ENCODE peak calls at places on chromosomes 16 and 17, in five cellular contexts. B is upper lobe of left lung, E is HepG2, I is GM12878, N is K562. O is an unnamed sample.

GRCh38 chr17:68108313-68109000 is 72.9 kb downstream of the KPNA2 start:
- ATAC-seq in E (no peak), I (no peak), B (no peak), N (no peak), O (no peak)

GRCh38 chr17:78142113-78142861 is 3.9 kb upstream of the C17orf99 start:
- ATAC-seq in N (no peak), E (no peak), I (no peak), B (no peak), O (no peak)

GRCh38 chr16:50761276-50761675 is 19.4 kb downstream of the CYLD start:
- ATAC-seq in B (no peak), I (peak; percentile 79), N (no peak), E (no peak), O (no peak)

GRCh38 chr16:84888450-84888849 is 68.7 kb downstream of the CRISPLD2 start:
- ATAC-seq in E (no peak), N (no peak), I (no peak), B (peak; percentile 4), O (no peak)

GRCh38 chr16:88540346-88540977 is 29.7 kb upstream of the ZC3H18 start:
- ATAC-seq in E (peak; percentile 21), I (no peak), B (no peak), N (no peak), O (no peak)

GRCh38 chr16:16107839-16108238 is 115.5 kb downstream of the ABCC6 start:
- ATAC-seq in E (no peak), N (no peak), I (no peak), B (no peak), O (no peak)

GRCh38 chr17:40515491-40516041 is 14.1 kb upstream of the TNS4 start:
- ATAC-seq in B (no peak), I (no peak), E (no peak), N (no peak), O (no peak)

GRCh38 chr17:57606111-57606875 is 138.8 kb downstream of the CCDC182 start:
- ATAC-seq in N (no peak), E (no peak), B (no peak), I (no peak), O (no peak)

GRCh38 chr16:82344157-82344556 is 174.1 kb upstream of the MPHOSPH6 start:
- ATAC-seq in I (peak; percentile 48), N (no peak), E (peak; percentile 92), B (no peak), O (no peak)

GRCh38 chr16:15822957-15823356 is 33.9 kb downstream of the MYH11 start:
- ATAC-seq in E (peak; percentile 57), N (no peak), B (no peak), I (no peak), O (peak; percentile 77)

GRCh38 chr17:1482686-1483445 is 9.6 kb downstream of the MYO1C start:
- ATAC-seq in B (no peak), E (no peak), I (no peak), N (no peak), O (no peak)

GRCh38 chr16:27596411-27596810 is 46.5 kb downstream of the KATNIP start:
- ATAC-seq in E (no peak), N (no peak), B (no peak), I (no peak), O (no peak)

GRCh38 chr17:55420067-55420775 is 1.4 kb downstream of the MMD start:
- ATAC-seq in B (no peak), E (no peak), N (no peak), I (peak; percentile 59), O (no peak)

GRCh38 chr16:4160663-4161436 is 44.6 kb upstream of the ADCY9 start:
- ATAC-seq in B (no peak), E (no peak), N (no peak), I (peak; percentile 48), O (no peak)

GRCh38 chr17:57338257-57338919 is 82.1 kb downstream of the MSI2 start:
- ATAC-seq in N (no peak), E (no peak), B (no peak), I (peak; percentile 92), O (no peak)

GRCh38 chr16:3949946-3950342 is 69.4 kb upstream of the CREBBP start:
- ATAC-seq in N (no peak), B (no peak), I (no peak), E (no peak), O (no peak)

GRCh38 chr16:84600343-84601229 is 17.3 kb downstream of the COTL1 start:
- ATAC-seq in E (no peak), B (peak; percentile 42), N (peak; percentile 85), I (peak; percentile 75), O (no peak)

GRCh38 chr16:6031102-6031501 is 933.5 kb upstream of the EEF2KMT start:
- ATAC-seq in I (no peak), E (no peak), N (no peak), B (no peak), O (no peak)

GRCh38 chr17:79183221-79184158 is 108.9 kb downstream of the ENGASE start:
- ATAC-seq in I (no peak), N (no peak), B (no peak), E (peak; percentile 28), O (no peak)

GRCh38 chr17:49566668-49567071 is 9.0 kb upstream of the NXPH3 start:
- ATAC-seq in N (no peak), E (no peak), I (no peak), B (no peak), O (no peak)

GRCh38 chr17:49564638-49565037 is 11.0 kb upstream of the NXPH3 start:
- ATAC-seq in E (no peak), N (no peak), I (no peak), B (no peak), O (no peak)

GRCh38 chr17:49567871-49568694 is 7.6 kb upstream of the NXPH3 start:
- ATAC-seq in I (peak; percentile 80), N (peak; percentile 75), B (peak; percentile 90), E (peak; percentile 83), O (peak; percentile 58)

GRCh38 chr17:49567104-49567521 is 8.6 kb upstream of the NXPH3 start:
- ATAC-seq in I (no peak), B (no peak), N (no peak), E (no peak), O (no peak)

DNA sequence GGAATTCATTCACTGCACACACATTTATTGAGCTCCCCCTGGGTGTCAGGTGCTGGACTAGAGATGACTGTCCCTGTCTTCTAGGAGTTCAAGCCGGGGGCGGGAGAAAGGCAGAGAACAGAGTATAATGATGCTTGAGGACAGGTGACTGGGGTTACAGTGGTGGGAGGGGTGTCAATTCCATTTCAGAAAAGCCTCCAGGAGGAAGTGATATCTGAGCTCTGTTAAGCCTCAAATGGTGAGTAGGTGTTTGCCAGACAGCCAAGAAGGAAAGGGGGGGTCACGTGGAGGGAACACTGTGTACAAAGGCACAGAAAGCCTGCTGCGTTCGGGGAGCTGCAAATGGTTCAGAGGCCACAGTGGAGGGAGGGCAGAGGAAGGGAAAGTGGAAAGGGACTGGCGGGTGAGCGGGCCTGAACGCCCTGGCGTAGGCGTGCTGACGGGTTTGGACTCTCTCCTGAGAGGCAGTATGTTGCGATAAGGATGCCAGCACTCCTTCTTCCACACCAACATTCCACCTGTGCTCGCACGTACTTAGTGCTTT is 9.7 kb upstream of the NXPH3 start:
- ATAC-seq in B (peak; percentile 39), I (peak; percentile 3), E (no peak), N (no peak), O (peak; percentile 86)
- TF ChIP-seq EP300 in B (no peak), I (peak; percentile 24), E (no peak), N (no peak), O (peak; percentile 92)

GRCh38 chr17:5033352-5034015 is 1.7 kb downstream of the SLC52A1 start:
- ATAC-seq in I (no peak), B (no peak), N (no peak), E (peak; percentile 53), O (no peak)

GRCh38 chr17:5034063-5034462 is 1.2 kb downstream of the SLC52A1 start:
- ATAC-seq in E (peak; percentile 8), I (no peak), N (no peak), B (no peak), O (no peak)

GRCh38 chr17:5032865-5033264 is 2.4 kb downstream of the SLC52A1 start:
- ATAC-seq in I (no peak), E (no peak), N (no peak), B (no peak), O (no peak)

GRCh38 chr17:5035356-5035755 is at the start of gene SLC52A1:
- ATAC-seq in I (no peak), B (no peak), E (no peak), N (no peak), O (no peak)

GRCh38 chr17:5034651-5035050 is 575 bp downstream of the SLC52A1 start:
- ATAC-seq in E (no peak), B (no peak), I (no peak), N (no peak), O (no peak)
- TF ChIP-seq POLR2AphosphoS5 in E (no peak), B (no peak), I (no peak), N (no peak), O (no peak)

GRCh38 chr17:72683506-72684404 is 408.7 kb downstream of the SLC39A11 start:
- ATAC-seq in B (peak; percentile 40), E (peak; percentile 92), N (no peak), I (no peak), O (peak; percentile 41)

GRCh38 chr17:72681844-72682243 is 410.6 kb downstream of the SLC39A11 start:
- ATAC-seq in E (no peak), N (no peak), I (no peak), B (no peak), O (no peak)

GRCh38 chr17:72677714-72678390 is 414.6 kb downstream of the SLC39A11 start:
- ATAC-seq in E (no peak), B (no peak), N (no peak), I (no peak), O (no peak)

GRCh38 chr17:72684405-72685020 is 408.0 kb downstream of the SLC39A11 start:
- ATAC-seq in B (no peak), E (peak; percentile 66), I (no peak), N (no peak), O (no peak)

GRCh38 chr17:72682597-72682996 is 409.9 kb downstream of the SLC39A11 start:
- ATAC-seq in I (no peak), N (no peak), E (no peak), B (no peak), O (no peak)
- H3K4me1 ChIP-seq in I (no peaks in the 10 kb centered on the region), N (no peaks in the 10 kb centered on the region), E (peaks cover 59% of the 10 kb centered on the region), B (peaks cover 14% of the 10 kb centered on the region), O (no peaks in the 10 kb centered on the region)

GRCh38 chr16:67953641-67954375 is 9.9 kb upstream of the LCAT start:
- ATAC-seq in B (no peak), E (no peak), I (no peak), N (no peak), O (no peak)

GRCh38 chr16:67950335-67950843 is 6.5 kb upstream of the LCAT start:
- ATAC-seq in B (no peak), N (no peak), E (no peak), I (no peak), O (no peak)

GRCh38 chr16:67957622-67958021 is 10.8 kb downstream of the SLC12A4 start:
- ATAC-seq in B (no peak), N (no peak), I (no peak), E (no peak), O (no peak)

GRCh38 chr16:67951485-67951884 is 7.6 kb upstream of the LCAT start:
- ATAC-seq in B (no peak), E (no peak), N (no peak), I (no peak), O (no peak)

GRCh38 chr16:67954421-67955196 is 10.7 kb upstream of the LCAT start:
- ATAC-seq in N (no peak), E (peak; percentile 69), I (no peak), B (no peak), O (peak; percentile 41)
- TF ChIP-seq EP300 in N (no peak), E (no peak), I (no peak), B (no peak), O (no peak)